ENCODE peak calls at places on chromosomes 11 and 22, in seven cellular contexts. One of them, this sample, is unnamed.

GRCh38 chr11:67345949-67346819 is 7.2 kb downstream of the POLD4 start:
- DNase-seq in fibroblast of mammary gland: peak; percentile 85
- DNase-seq in choroid plexus epithelial cell: peak; percentile 74
- DNase-seq in glutamatergic neuron: no peak
- DNase-seq in colonic mucosa: peak; percentile 77
- DNase-seq in endothelial cell: no peak
- DNase-seq in suprapubic skin: no peak
- DNase-seq in this sample: no peak

GRCh38 chr22:40276877-40277823 is 69.2 kb upstream of the ADSL start:
- DNase-seq in suprapubic skin: no peak
- DNase-seq in colonic mucosa: no peak
- DNase-seq in endothelial cell: no peak
- DNase-seq in glutamatergic neuron: no peak
- DNase-seq in fibroblast of mammary gland: peak; percentile 73
- DNase-seq in choroid plexus epithelial cell: peak; percentile 64
- DNase-seq in this sample: no peak

GRCh38 chr11:119774180-119774763 is 45.3 kb upstream of the NECTIN1 start:
- DNase-seq in glutamatergic neuron: no peak
- DNase-seq in choroid plexus epithelial cell: peak; percentile 50
- DNase-seq in suprapubic skin: no peak
- DNase-seq in colonic mucosa: no peak
- DNase-seq in fibroblast of mammary gland: peak; percentile 39
- DNase-seq in endothelial cell: peak; percentile 63
- DNase-seq in this sample: peak; percentile 53

GRCh38 chr22:48332438-48333322 is 1495.0 kb downstream of the BRD1 start:
- DNase-seq in endothelial cell: no peak
- DNase-seq in fibroblast of mammary gland: no peak
- DNase-seq in suprapubic skin: peak; percentile 54
- DNase-seq in choroid plexus epithelial cell: no peak
- DNase-seq in colonic mucosa: no peak
- DNase-seq in glutamatergic neuron: no peak
- DNase-seq in this sample: no peak

GRCh38 chr11:70885721-70886305 is 366.6 kb downstream of the SHANK2 start:
- DNase-seq in glutamatergic neuron: peak; percentile 34
- DNase-seq in endothelial cell: no peak
- DNase-seq in choroid plexus epithelial cell: peak; percentile 31
- DNase-seq in colonic mucosa: no peak
- DNase-seq in fibroblast of mammary gland: peak; percentile 10
- DNase-seq in suprapubic skin: no peak
- DNase-seq in this sample: no peak

GRCh38 chr22:28002181-28002700 is 83.2 kb upstream of the PITPNB start:
- DNase-seq in suprapubic skin: no peak
- DNase-seq in choroid plexus epithelial cell: peak; percentile 31
- DNase-seq in colonic mucosa: no peak
- DNase-seq in glutamatergic neuron: no peak
- DNase-seq in fibroblast of mammary gland: peak; percentile 19
- DNase-seq in endothelial cell: no peak
- DNase-seq in this sample: no peak

GRCh38 chr11:13667795-13668101 is 720 bp upstream of the FAR1 start:
- DNase-seq in suprapubic skin: no peak
- DNase-seq in fibroblast of mammary gland: no peak
- DNase-seq in choroid plexus epithelial cell: no peak
- DNase-seq in colonic mucosa: no peak
- DNase-seq in glutamatergic neuron: no peak
- DNase-seq in endothelial cell: no peak
- DNase-seq in this sample: no peak

GRCh38 chr11:62804310-62805043 is 763 bp downstream of the NXF1 start:
- DNase-seq in suprapubic skin: no peak
- DNase-seq in fibroblast of mammary gland: peak; percentile 47
- DNase-seq in endothelial cell: no peak
- DNase-seq in colonic mucosa: no peak
- DNase-seq in choroid plexus epithelial cell: peak; percentile 73
- DNase-seq in glutamatergic neuron: no peak
- DNase-seq in this sample: no peak

GRCh38 chr11:8732748-8733241 is 50.2 kb downstream of the RPL27A start:
- DNase-seq in fibroblast of mammary gland: peak; percentile 85
- DNase-seq in choroid plexus epithelial cell: peak; percentile 60
- DNase-seq in glutamatergic neuron: no peak
- DNase-seq in endothelial cell: no peak
- DNase-seq in suprapubic skin: no peak
- DNase-seq in colonic mucosa: no peak
- DNase-seq in this sample: no peak

GRCh38 chr11:518463-519202 is 11.6 kb upstream of the RNH1 start:
- DNase-seq in suprapubic skin: peak; percentile 96
- DNase-seq in colonic mucosa: peak; percentile 95
- DNase-seq in choroid plexus epithelial cell: peak; percentile 91
- DNase-seq in fibroblast of mammary gland: peak; percentile 96
- DNase-seq in glutamatergic neuron: peak; percentile 74
- DNase-seq in endothelial cell: peak; percentile 86
- DNase-seq in this sample: peak; percentile 84

GRCh38 chr11:111220716-111221115 is 24.8 kb upstream of the POU2AF2 start:
- DNase-seq in colonic mucosa: no peak
- DNase-seq in fibroblast of mammary gland: no peak
- DNase-seq in suprapubic skin: no peak
- DNase-seq in endothelial cell: no peak
- DNase-seq in choroid plexus epithelial cell: no peak
- DNase-seq in glutamatergic neuron: no peak
- DNase-seq in this sample: no peak

GRCh38 chr11:113397212-113397611 is 9.6 kb downstream of the ANKK1 start:
- DNase-seq in colonic mucosa: no peak
- DNase-seq in fibroblast of mammary gland: no peak
- DNase-seq in choroid plexus epithelial cell: no peak
- DNase-seq in endothelial cell: no peak
- DNase-seq in suprapubic skin: no peak
- DNase-seq in glutamatergic neuron: no peak
- DNase-seq in this sample: no peak

GRCh38 chr11:113396693-113397092 is 9.1 kb downstream of the ANKK1 start:
- DNase-seq in fibroblast of mammary gland: no peak
- DNase-seq in glutamatergic neuron: no peak
- DNase-seq in suprapubic skin: no peak
- DNase-seq in colonic mucosa: no peak
- DNase-seq in endothelial cell: no peak
- DNase-seq in choroid plexus epithelial cell: no peak
- DNase-seq in this sample: no peak

GRCh38 chr11:113395782-113396336 is 8.3 kb downstream of the ANKK1 start:
- DNase-seq in glutamatergic neuron: no peak
- DNase-seq in choroid plexus epithelial cell: no peak
- DNase-seq in suprapubic skin: no peak
- DNase-seq in fibroblast of mammary gland: no peak
- DNase-seq in endothelial cell: no peak
- DNase-seq in colonic mucosa: no peak
- DNase-seq in this sample: no peak

GRCh38 chr11:113398669-113399430 is 11.3 kb downstream of the ANKK1 start:
- DNase-seq in suprapubic skin: no peak
- DNase-seq in glutamatergic neuron: no peak
- DNase-seq in colonic mucosa: no peak
- DNase-seq in fibroblast of mammary gland: no peak
- DNase-seq in choroid plexus epithelial cell: no peak
- DNase-seq in endothelial cell: no peak
- DNase-seq in this sample: no peak

DNA sequence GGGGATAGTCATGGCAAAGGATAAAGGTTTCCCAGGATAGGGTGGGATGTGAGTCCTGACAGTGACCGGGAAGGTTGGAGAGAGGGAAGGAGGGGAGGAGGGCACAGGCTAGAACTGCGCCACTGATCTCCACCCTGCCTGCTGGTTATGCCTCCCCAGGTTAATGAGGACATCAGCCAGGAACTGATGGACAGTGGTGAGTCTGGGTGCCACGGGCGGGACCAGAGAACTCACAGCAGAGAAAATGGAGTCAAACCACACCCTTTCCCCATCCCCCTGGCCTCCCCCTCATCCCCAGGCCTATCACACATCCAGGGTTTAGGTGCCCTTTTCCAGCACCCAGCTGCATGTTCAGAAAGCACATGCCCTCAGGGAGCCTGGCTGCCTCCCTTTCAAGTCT is 10.2 kb downstream of the ANKK1 start:
- DNase-seq in choroid plexus epithelial cell: no peak
- DNase-seq in colonic mucosa: no peak
- DNase-seq in fibroblast of mammary gland: no peak
- DNase-seq in endothelial cell: no peak
- DNase-seq in suprapubic skin: no peak
- DNase-seq in glutamatergic neuron: no peak
- DNase-seq in this sample: no peak
- TF ChIP-seq CTCF in choroid plexus epithelial cell: no peak
- TF ChIP-seq CTCF in colonic mucosa: no peak
- TF ChIP-seq CTCF in fibroblast of mammary gland: no peak
- TF ChIP-seq CTCF in endothelial cell: no peak
- TF ChIP-seq CTCF in suprapubic skin: no peak
- TF ChIP-seq CTCF in glutamatergic neuron: no peak
- TF ChIP-seq CTCF in this sample: no peak

DNA sequence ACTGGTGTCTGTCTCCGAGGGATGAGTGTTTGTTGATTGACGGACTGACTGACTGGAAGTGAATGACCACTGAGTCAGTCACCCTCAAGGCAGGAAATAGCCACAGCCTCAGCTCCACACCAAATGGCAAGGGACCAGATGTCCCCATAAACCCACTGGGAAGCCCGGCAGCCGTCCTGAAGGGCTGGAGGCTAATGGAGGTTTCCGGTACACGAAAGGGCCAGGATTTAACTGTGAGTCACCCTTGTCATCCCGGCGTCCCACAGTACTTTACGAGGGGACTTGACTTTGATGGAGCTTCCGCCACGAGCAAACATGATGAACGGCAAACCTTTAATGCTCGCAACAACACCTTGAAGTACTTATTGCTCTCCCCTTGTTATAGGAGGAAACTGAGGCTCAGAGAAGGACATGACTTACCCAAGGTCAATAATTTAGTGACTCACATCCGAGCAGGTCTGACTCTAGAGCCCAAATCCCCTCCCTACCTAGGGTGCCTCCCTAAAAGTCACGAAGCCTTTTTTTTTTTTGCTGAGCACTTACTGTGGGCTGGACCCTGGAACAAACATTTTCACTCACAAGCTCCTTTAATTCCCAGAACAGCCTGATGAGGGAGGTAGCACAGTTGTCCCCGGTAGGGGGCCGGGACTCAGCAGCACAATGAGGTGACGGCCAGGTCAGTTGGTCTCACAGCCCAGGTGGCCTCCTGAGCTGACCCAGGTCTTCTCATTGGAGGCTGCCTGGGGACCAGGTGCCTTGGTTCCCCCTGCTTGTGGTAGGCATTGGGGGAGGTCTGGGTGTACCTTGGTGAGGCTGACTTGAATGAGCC is 25.2 kb upstream of the GCAT start:
- DNase-seq in endothelial cell: no peak
- DNase-seq in glutamatergic neuron: no peak
- DNase-seq in colonic mucosa: peak; percentile 56
- DNase-seq in suprapubic skin: no peak
- DNase-seq in choroid plexus epithelial cell: no peak
- DNase-seq in fibroblast of mammary gland: peak; percentile 57
- DNase-seq in this sample: no peak
- TF ChIP-seq CTCF in endothelial cell: no peak
- TF ChIP-seq CTCF in glutamatergic neuron: no peak
- TF ChIP-seq CTCF in colonic mucosa: no peak
- TF ChIP-seq CTCF in suprapubic skin: no peak
- TF ChIP-seq CTCF in choroid plexus epithelial cell: peak; percentile 23
- TF ChIP-seq CTCF in fibroblast of mammary gland: no peak
- TF ChIP-seq CTCF in this sample: peak; percentile 17

GRCh38 chr11:116073854-116074837 is 569.9 kb upstream of the CADM1 start:
- DNase-seq in fibroblast of mammary gland: no peak
- DNase-seq in choroid plexus epithelial cell: peak; percentile 0
- DNase-seq in suprapubic skin: no peak
- DNase-seq in colonic mucosa: no peak
- DNase-seq in endothelial cell: no peak
- DNase-seq in glutamatergic neuron: no peak
- DNase-seq in this sample: peak; percentile 28

GRCh38 chr11:116071241-116071640 is 567.0 kb upstream of the CADM1 start:
- DNase-seq in suprapubic skin: no peak
- DNase-seq in choroid plexus epithelial cell: no peak
- DNase-seq in glutamatergic neuron: no peak
- DNase-seq in colonic mucosa: no peak
- DNase-seq in fibroblast of mammary gland: no peak
- DNase-seq in endothelial cell: no peak
- DNase-seq in this sample: no peak

GRCh38 chr11:116072133-116072532 is 567.9 kb upstream of the CADM1 start:
- DNase-seq in choroid plexus epithelial cell: no peak
- DNase-seq in colonic mucosa: no peak
- DNase-seq in endothelial cell: no peak
- DNase-seq in suprapubic skin: no peak
- DNase-seq in fibroblast of mammary gland: no peak
- DNase-seq in glutamatergic neuron: no peak
- DNase-seq in this sample: no peak

GRCh38 chr11:116070555-116070954 is 566.3 kb upstream of the CADM1 start:
- DNase-seq in choroid plexus epithelial cell: no peak
- DNase-seq in colonic mucosa: no peak
- DNase-seq in glutamatergic neuron: no peak
- DNase-seq in fibroblast of mammary gland: no peak
- DNase-seq in suprapubic skin: no peak
- DNase-seq in endothelial cell: no peak
- DNase-seq in this sample: no peak

GRCh38 chr11:116072776-116073175 is 568.6 kb upstream of the CADM1 start:
- DNase-seq in choroid plexus epithelial cell: no peak
- DNase-seq in endothelial cell: peak; percentile 42
- DNase-seq in colonic mucosa: no peak
- DNase-seq in suprapubic skin: no peak
- DNase-seq in glutamatergic neuron: peak; percentile 62
- DNase-seq in fibroblast of mammary gland: no peak
- DNase-seq in this sample: peak; percentile 46
- TF ChIP-seq CTCF in choroid plexus epithelial cell: no peak
- TF ChIP-seq CTCF in endothelial cell: peak; percentile 17
- TF ChIP-seq CTCF in colonic mucosa: no peak
- TF ChIP-seq CTCF in suprapubic skin: no peak
- TF ChIP-seq CTCF in glutamatergic neuron: peak; percentile 28
- TF ChIP-seq CTCF in fibroblast of mammary gland: no peak
- TF ChIP-seq CTCF in this sample: peak; percentile 42

GRCh38 chr11:18540207-18541009 is 13.7 kb upstream of the TSG101 start:
- DNase-seq in glutamatergic neuron: no peak
- DNase-seq in fibroblast of mammary gland: peak; percentile 35
- DNase-seq in choroid plexus epithelial cell: peak; percentile 58
- DNase-seq in colonic mucosa: no peak
- DNase-seq in endothelial cell: no peak
- DNase-seq in suprapubic skin: no peak
- DNase-seq in this sample: no peak
- TF ChIP-seq CTCF in glutamatergic neuron: no peak
- TF ChIP-seq CTCF in fibroblast of mammary gland: peak; percentile 41
- TF ChIP-seq CTCF in choroid plexus epithelial cell: peak; percentile 59
- TF ChIP-seq CTCF in colonic mucosa: peak; percentile 42
- TF ChIP-seq CTCF in endothelial cell: no peak
- TF ChIP-seq CTCF in suprapubic skin: peak; percentile 14
- TF ChIP-seq CTCF in this sample: peak; percentile 67

GRCh38 chr11:1520987-1521349 is 34.4 kb upstream of the MOB2 start:
- DNase-seq in endothelial cell: no peak
- DNase-seq in choroid plexus epithelial cell: peak; percentile 24
- DNase-seq in suprapubic skin: no peak
- DNase-seq in fibroblast of mammary gland: no peak
- DNase-seq in colonic mucosa: no peak
- DNase-seq in glutamatergic neuron: peak; percentile 63
- DNase-seq in this sample: no peak
- TF ChIP-seq CTCF in endothelial cell: no peak
- TF ChIP-seq CTCF in choroid plexus epithelial cell: peak; percentile 7
- TF ChIP-seq CTCF in suprapubic skin: no peak
- TF ChIP-seq CTCF in fibroblast of mammary gland: no peak
- TF ChIP-seq CTCF in colonic mucosa: no peak
- TF ChIP-seq CTCF in glutamatergic neuron: no peak
- TF ChIP-seq CTCF in this sample: no peak

GRCh38 chr22:36946436-36947158 is 33.2 kb downstream of the CSF2RB start:
- DNase-seq in glutamatergic neuron: no peak
- DNase-seq in fibroblast of mammary gland: no peak
- DNase-seq in colonic mucosa: no peak
- DNase-seq in endothelial cell: no peak
- DNase-seq in choroid plexus epithelial cell: peak; percentile 28
- DNase-seq in suprapubic skin: no peak
- DNase-seq in this sample: no peak
- TF ChIP-seq CTCF in glutamatergic neuron: no peak
- TF ChIP-seq CTCF in fibroblast of mammary gland: no peak
- TF ChIP-seq CTCF in colonic mucosa: no peak
- TF ChIP-seq CTCF in endothelial cell: no peak
- TF ChIP-seq CTCF in choroid plexus epithelial cell: peak; percentile 39
- TF ChIP-seq CTCF in suprapubic skin: no peak
- TF ChIP-seq CTCF in this sample: no peak

This sample was measured in neural crest cell.